ENCODE peak calls at places on chromosomes 3 and 15, in six cellular contexts. H is astrocyte, E is psoas muscle, Y is ovary, V is transverse colon, J is A549. O is an unnamed sample. For H3K4me1, the result is how much of the 10 kb centered on the place peaks cover.

GRCh38 chr3:39497753-39498152 is 30.3 kb downstream of the MOBP start:
- DNase-seq in V (no peak), E (no peak), Y (no peak), J (no peak), H (no peak), O (no peak)

GRCh38 chr15:36911322-36911944 is 188.9 kb downstream of the MEIS2 start:
- DNase-seq in H (peak), E (no peak), J (no peak), Y (no peak), V (no peak), O (no peak)

GRCh38 chr3:197371521-197372075 is 73.2 kb upstream of the DLG1 start:
- DNase-seq in Y (no peak), V (no peak), J (no peak), E (no peak), H (peak), O (no peak)

GRCh38 chr3:56370991-56371775 is 97.1 kb downstream of the ERC2 start:
- DNase-seq in Y (no peak), H (no peak), E (no peak), J (no peak), V (no peak), O (no peak)

GRCh38 chr3:13280856-13281656 is 139.1 kb downstream of the NUP210 start:
- DNase-seq in Y (no peak), E (peak), H (no peak), V (peak), J (no peak), O (no peak)

GRCh38 chr3:5057857-5058324 is 64.2 kb upstream of the ARL8B start:
- DNase-seq in J (peak), V (peak), H (peak), Y (peak), E (peak), O (peak)

GRCh38 chr3:4394048-4394447 is 73.0 kb downstream of the SUMF1 start:
- DNase-seq in H (peak), V (peak), E (no peak), Y (no peak), J (no peak), O (no peak)

GRCh38 chr15:81115054-81115939 is 18.8 kb upstream of the CFAP161 start:
- DNase-seq in J (no peak), E (no peak), H (no peak), V (no peak), Y (no peak), O (no peak)

GRCh38 chr3:97821413-97821809 is 400 bp upstream of the CRYBG3 start:
- DNase-seq in E (peak), H (peak), J (peak), Y (peak), V (peak), O (no peak)

GRCh38 chr3:178320481-178321352 is 215.5 kb upstream of the KCNMB2 start:
- DNase-seq in H (peak), J (no peak), V (no peak), E (no peak), Y (peak), O (no peak)

GRCh38 chr15:81054236-81054635 is 53.5 kb downstream of the TLNRD1 start:
- DNase-seq in E (no peak), J (no peak), V (no peak), Y (no peak), H (peak), O (no peak)

GRCh38 chr3:3295586-3295985 is 116.1 kb upstream of the CRBN start:
- DNase-seq in H (no peak), J (no peak), Y (no peak), E (no peak), V (no peak), O (no peak)

GRCh38 chr15:39585394-39585841 is 4.5 kb downstream of the THBS1 start:
- DNase-seq in E (no peak), Y (no peak), J (no peak), V (peak), H (no peak), O (peak)

GRCh38 chr3:126472277-126473006 is 3.2 kb downstream of the ZXDC start:
- DNase-seq in V (peak), J (peak), Y (no peak), E (peak), H (peak), O (peak)

GRCh38 chr3:16338999-16339398 is 74.0 kb downstream of the OXNAD1 start:
- DNase-seq in H (peak), J (peak), Y (no peak), E (no peak), V (no peak), O (no peak)

GRCh38 chr3:127124135-127124534 is 68.8 kb upstream of the PRR23E start:
- DNase-seq in H (no peak), Y (no peak), E (no peak), J (no peak), V (no peak), O (no peak)

GRCh38 chr3:20984594-20985207 is 766.3 kb downstream of the ZNF385D start:
- DNase-seq in V (no peak), J (no peak), H (no peak), Y (no peak), E (no peak), O (no peak)

GRCh38 chr3:169147246-169148008 is 516.1 kb downstream of the MECOM start:
- DNase-seq in J (peak), H (peak), V (peak), Y (no peak), E (peak), O (no peak)

GRCh38 chr15:36734366-36734765 is 154.9 kb downstream of the CDIN1 start:
- DNase-seq in Y (no peak), E (no peak), J (no peak), H (no peak), V (no peak), O (no peak)

GRCh38 chr3:135981701-135982403 is 16.3 kb downstream of the PPP2R3A start:
- DNase-seq in Y (no peak), J (no peak), E (no peak), H (no peak), V (no peak), O (no peak)

GRCh38 chr3:189488241-189488767 is 142.9 kb upstream of the TP63 start:
- DNase-seq in Y (no peak), H (peak), J (no peak), V (no peak), E (peak), O (peak)

GRCh38 chr3:177811111-177811510 is 613.8 kb upstream of the TBL1XR1 start:
- DNase-seq in H (no peak), Y (no peak), V (no peak), E (no peak), J (no peak), O (no peak)

GRCh38 chr3:127457094-127457475 is 133.4 kb downstream of the TPRA1 start:
- DNase-seq in Y (peak), H (peak), V (peak), E (peak), J (no peak), O (no peak)

GRCh38 chr3:193229851-193230250 is 11.2 kb upstream of the PLAAT1 start:
- DNase-seq in H (no peak), E (no peak), Y (no peak), J (no peak), V (no peak), O (no peak)

GRCh38 chr3:30091611-30092135 is 514.7 kb upstream of the TGFBR2 start:
- DNase-seq in V (no peak), E (no peak), J (no peak), H (no peak), Y (no peak), O (no peak)

GRCh38 chr15:85443593-85444328 is 63.4 kb downstream of the AKAP13 start:
- DNase-seq in E (no peak), H (peak), V (no peak), Y (no peak), J (peak), O (peak)

GRCh38 chr3:8557298-8557697 is 55.7 kb downstream of the LMCD1 start:
- DNase-seq in Y (peak), E (no peak), H (no peak), J (no peak), V (peak), O (no peak)

GRCh38 chr3:10532939-10533730 is 27.7 kb upstream of the ATP2B2 start:
- DNase-seq in J (no peak), V (no peak), E (no peak), Y (no peak), H (no peak), O (no peak)

GRCh38 chr15:59096429-59096828 is 8.5 kb upstream of the CCNB2 start:
- DNase-seq in Y (no peak), J (no peak), V (no peak), H (no peak), E (no peak), O (no peak)

GRCh38 chr15:47439870-47440155 is 277.5 kb upstream of the SEMA6D start:
- DNase-seq in H (no peak), Y (no peak), E (no peak), J (no peak), V (no peak), O (no peak)

GRCh38 chr15:70283511-70283910 is 185.8 kb upstream of the TLE3 start:
- DNase-seq in Y (no peak), J (no peak), E (peak), V (no peak), H (no peak), O (no peak)

GRCh38 chr3:172154768-172155649 is 115.6 kb downstream of the FNDC3B start:
- DNase-seq in H (no peak), J (no peak), Y (no peak), E (no peak), V (peak), O (no peak)
- H3K4me1 ChIP-seq in H (half or more), J (half or more), Y (under half), E (half or more), V (under half), O (half or more)

DNA sequence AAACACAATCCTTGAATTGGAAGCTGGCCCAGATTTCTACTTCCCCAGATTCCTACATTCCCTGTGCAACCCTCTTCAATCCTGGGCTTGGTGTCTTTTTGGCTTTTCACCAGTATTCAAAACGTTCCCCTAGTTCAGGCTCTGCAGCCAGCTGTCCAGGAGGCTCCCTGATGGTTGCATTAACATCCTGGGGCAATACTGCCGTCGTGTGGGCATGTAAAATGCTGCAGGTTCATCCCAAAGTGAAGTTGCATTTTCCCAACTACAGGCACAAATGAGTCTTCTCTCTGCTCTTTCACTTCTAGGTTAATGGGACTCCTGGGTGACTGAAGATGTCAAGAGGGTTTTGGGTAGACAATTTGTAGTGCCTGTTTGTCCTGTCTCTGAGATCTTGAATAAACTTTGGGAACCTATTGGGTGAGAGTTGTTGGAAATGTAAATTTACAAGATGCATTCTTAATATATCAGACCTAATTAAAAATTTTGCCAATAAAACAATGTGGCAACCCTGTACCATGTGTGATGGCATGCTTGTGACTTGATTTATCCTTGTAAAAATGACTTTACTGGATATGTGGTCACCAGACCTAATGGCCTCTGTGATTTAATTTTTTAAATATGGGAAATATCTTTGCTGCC is 28.6 kb downstream of the SOX14 start:
- DNase-seq in H (no peak), Y (peak), E (no peak), V (no peak), J (no peak), O (no peak)
- TF ChIP-seq CTCF in H (peak), Y (no peak), E (peak), V (peak), J (peak), O (peak)

GRCh38 chr3:45613781-45614180 is 19.2 kb downstream of the LIMD1 start:
- DNase-seq in H (no peak), V (no peak), E (no peak), J (no peak), Y (no peak), O (no peak)
- H3K4me1 ChIP-seq in H (under half), V (under half), E (half or more), J (half or more), Y (under half), O (under half)

DNA sequence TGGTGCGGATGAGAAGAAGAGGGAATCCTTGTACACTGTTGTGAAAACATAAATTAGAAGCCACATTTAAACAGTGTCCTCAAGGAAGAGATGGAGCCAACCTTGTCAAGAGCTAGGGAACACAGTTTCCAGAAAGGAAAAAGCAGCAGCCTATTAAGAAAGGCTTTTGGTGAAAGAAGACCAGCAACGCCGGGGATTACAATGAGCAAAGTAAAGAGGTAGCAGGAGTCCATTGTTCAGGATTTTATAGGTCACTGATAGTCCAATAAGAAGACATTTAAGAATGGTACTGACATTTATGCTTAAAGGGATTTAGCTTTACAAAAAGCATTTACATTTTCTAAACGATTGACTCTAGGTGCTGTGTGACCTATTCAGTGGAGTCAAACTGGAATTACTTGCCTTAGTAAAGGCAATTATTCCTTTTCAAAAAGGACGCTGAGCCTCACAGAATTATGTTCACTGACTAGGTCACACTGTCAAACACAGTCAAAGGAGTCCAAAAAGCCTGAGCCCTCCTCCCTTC is 40.8 kb downstream of the CSNK1G1 start:
- DNase-seq in V (no peak), J (no peak), Y (no peak), E (no peak), H (no peak), O (no peak)
- TF ChIP-seq CTCF in V (no peak), J (no peak), Y (no peak), E (no peak), H (no peak), O (no peak)

GRCh38 chr3:53155763-53156162 is 5.2 kb upstream of the PRKCD start:
- DNase-seq in E (no peak), V (peak), H (no peak), J (no peak), Y (no peak), O (no peak)
- H3K4me1 ChIP-seq in E (under half), V (half or more), H (under half), J (under half), Y (under half), O (under half)

GRCh38 chr3:133931084-133931483 is 35.4 kb upstream of the RAB6B start:
- DNase-seq in Y (no peak), E (no peak), H (no peak), V (no peak), J (no peak), O (no peak)

GRCh38 chr3:133928136-133928893 is 32.6 kb upstream of the RAB6B start:
- DNase-seq in Y (no peak), J (no peak), E (no peak), H (no peak), V (no peak), O (no peak)

GRCh38 chr3:133928903-133929607 is 33.4 kb upstream of the RAB6B start:
- DNase-seq in J (no peak), H (no peak), E (no peak), V (no peak), Y (no peak), O (no peak)

GRCh38 chr3:133932009-133932408 is 36.3 kb upstream of the RAB6B start:
- DNase-seq in Y (no peak), V (no peak), J (no peak), H (no peak), E (no peak), O (no peak)

DNA sequence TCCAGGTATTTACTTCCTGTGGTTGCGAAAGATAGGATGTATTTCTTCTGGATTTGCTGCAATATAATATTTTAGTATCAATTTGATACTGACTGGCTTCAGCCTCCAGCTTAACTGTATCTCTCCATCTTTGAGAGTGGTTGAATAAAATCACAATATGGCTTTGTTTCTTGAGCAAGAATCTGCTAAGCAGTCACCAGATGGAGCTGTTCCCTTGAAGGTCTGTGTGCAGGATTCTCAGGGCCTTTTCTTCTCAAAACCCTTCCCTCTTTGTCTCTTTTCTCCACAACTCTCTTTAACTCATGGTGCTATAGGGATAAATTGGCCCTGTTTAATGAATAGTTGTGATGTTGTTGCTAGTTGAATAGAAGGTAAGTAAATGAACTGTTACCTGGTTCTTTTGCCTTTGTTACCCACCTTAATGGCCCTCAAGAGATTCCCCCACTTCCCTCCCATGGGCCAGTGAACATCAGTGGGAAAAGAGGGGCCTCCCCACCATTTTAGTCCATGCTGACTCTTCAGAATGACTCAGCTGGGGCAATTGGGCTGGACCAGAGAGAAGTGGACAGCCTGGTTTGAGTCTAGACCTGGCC is 34.8 kb upstream of the RAB6B start:
- DNase-seq in Y (no peak), V (no peak), J (peak), H (peak), E (no peak), O (no peak)
- TF ChIP-seq CTCF in Y (no peak), V (peak), J (peak), H (peak), E (peak), O (peak)

GRCh38 chr15:22961661-22962221 is 18.4 kb downstream of the CYFIP1 start:
- DNase-seq in V (no peak), Y (no peak), H (peak), J (no peak), E (no peak), O (no peak)

GRCh38 chr15:22960587-22960986 is 19.6 kb downstream of the CYFIP1 start:
- DNase-seq in V (no peak), E (no peak), H (no peak), J (no peak), Y (no peak), O (no peak)

GRCh38 chr15:22958487-22959280 is 21.5 kb downstream of the CYFIP1 start:
- DNase-seq in H (no peak), E (no peak), V (no peak), Y (no peak), J (no peak), O (no peak)

GRCh38 chr15:22959451-22960101 is 20.6 kb downstream of the CYFIP1 start:
- DNase-seq in H (no peak), J (no peak), V (no peak), Y (no peak), E (no peak), O (no peak)

GRCh38 chr15:22960126-22960525 is 20.0 kb downstream of the CYFIP1 start:
- DNase-seq in H (no peak), V (no peak), J (no peak), E (no peak), Y (no peak), O (no peak)
- H3K4me1 ChIP-seq in H (under half), V (under half), J (under half), E (under half), Y (under half), O (under half)